ENCODE peak calls at places on chromosomes 1 and 21, in seven cellular contexts. H, F, K, A, I, S and N are unnamed samples.
A peak's percentile ranks its signal among the peaks of the same experiment; 100 is the strongest.

GRCh38 chr1:227779651-227780050 is 35.8 kb upstream of the PRSS38 start:
- DNase-seq in H (no peak), F (no peak), K (no peak), A (no peak), I (peak; percentile 1), S (no peak), N (no peak)

GRCh38 chr1:63405021-63405420 is 37.6 kb downstream of the ALG6 start:
- DNase-seq in H (no peak), F (no peak), K (no peak), A (no peak), I (no peak), S (no peak), N (no peak)

GRCh38 chr1:183699643-183700160 is 46.6 kb upstream of the APOBEC4 start:
- DNase-seq in H (no peak), F (no peak), K (no peak), A (peak; percentile 14), I (no peak), S (peak; percentile 19), N (no peak)

GRCh38 chr21:34732388-34732821 is 63.6 kb downstream of the CLIC6 start:
- DNase-seq in H (no peak), F (no peak), K (no peak), A (no peak), I (no peak), S (no peak), N (peak; percentile 65)

GRCh38 chr1:20620005-20620404 is 13.3 kb upstream of the PINK1 start:
- DNase-seq in H (no peak), F (no peak), K (no peak), A (no peak), I (no peak), S (no peak), N (no peak)

GRCh38 chr1:47333578-47333921 is at the start of gene CMPK1:
- DNase-seq in H (peak; percentile 64), F (peak; percentile 92), K (peak; percentile 54), A (peak; percentile 78), I (peak; percentile 81), S (peak; percentile 87), N (peak; percentile 68)

GRCh38 chr1:150017206-150017750 is 6.8 kb upstream of the OTUD7B start:
- DNase-seq in H (no peak), F (no peak), K (no peak), A (no peak), I (no peak), S (no peak), N (no peak)

GRCh38 chr1:11335417-11336070 is 62.5 kb downstream of the UBIAD1 start:
- DNase-seq in H (no peak), F (no peak), K (no peak), A (no peak), I (no peak), S (no peak), N (no peak)

GRCh38 chr21:43282358-43283120 is 113.7 kb downstream of the CRYAA start:
- DNase-seq in H (no peak), F (peak; percentile 15), K (no peak), A (no peak), I (no peak), S (no peak), N (no peak)

GRCh38 chr1:185053204-185053603 is 7.8 kb downstream of the RNF2 start:
- DNase-seq in H (no peak), F (no peak), K (no peak), A (no peak), I (no peak), S (no peak), N (no peak)

GRCh38 chr21:38774152-38774551 is 31.6 kb upstream of the ETS2 start:
- DNase-seq in H (no peak), F (no peak), K (no peak), A (peak; percentile 26), I (no peak), S (no peak), N (no peak)

GRCh38 chr1:198465201-198466144 is 75.0 kb downstream of the ATP6V1G3 start:
- DNase-seq in H (no peak), F (no peak), K (no peak), A (peak; percentile 35), I (no peak), S (peak; percentile 13), N (peak; percentile 75)

GRCh38 chr1:71081697-71082080 is 854 bp upstream of the ZRANB2 start:
- DNase-seq in H (no peak), F (no peak), K (no peak), A (no peak), I (peak; percentile 37), S (peak; percentile 67), N (peak; percentile 11)

GRCh38 chr1:71270394-71270793 is 189.6 kb upstream of the ZRANB2 start:
- DNase-seq in H (no peak), F (no peak), K (no peak), A (no peak), I (no peak), S (no peak), N (no peak)

GRCh38 chr1:32413507-32414185 is 19.4 kb upstream of the BSDC1 start:
- DNase-seq in H (peak; percentile 54), F (no peak), K (peak; percentile 59), A (peak; percentile 17), I (no peak), S (peak; percentile 34), N (peak; percentile 63)

GRCh38 chr1:28437924-28438699 is 67.7 kb upstream of the RCC1 start:
- DNase-seq in H (no peak), F (peak; percentile 86), K (no peak), A (peak; percentile 89), I (peak; percentile 50), S (peak; percentile 34), N (peak; percentile 91)

GRCh38 chr1:66985835-66986234 is 61.0 kb downstream of the MIER1 start:
- DNase-seq in H (no peak), F (no peak), K (no peak), A (no peak), I (no peak), S (no peak), N (no peak)